ENCODE peak calls at places on chromosomes 13 and 19, in nine cellular contexts. H, D, Q, Y, M, F, P, K and L are unnamed samples.

GRCh38 chr19:28859811-28860210 is 353.1 kb downstream of the UQCRFS1 start:
- DNase-seq in H (no peak), D (no peak), Q (no peak), Y (no peak), M (no peak), F (no peak), P (no peak), K (no peak), L (no peak)

GRCh38 chr13:112761701-112762689 is 72.2 kb downstream of the ATP11A start:
- DNase-seq in H (no peak), D (no peak), Q (no peak), Y (no peak), M (no peak), F (no peak), P (no peak), K (no peak), L (no peak)

GRCh38 chr19:47674548-47674947 is 38.7 kb upstream of the EHD2 start:
- DNase-seq in H (no peak), D (no peak), Q (no peak), Y (no peak), M (no peak), F (no peak), P (no peak), K (no peak), L (no peak)

GRCh38 chr13:98488736-98489135 is 88.2 kb downstream of the STK24 start:
- DNase-seq in H (no peak), D (no peak), Q (no peak), Y (no peak), M (no peak), F (no peak), P (no peak), K (no peak), L (no peak)

GRCh38 chr19:39304185-39304513 is 7.9 kb downstream of the IFNL1 start:
- DNase-seq in H (no peak), D (no peak), Q (no peak), Y (no peak), M (no peak), F (no peak), P (no peak), K (no peak), L (no peak)

GRCh38 chr19:9075064-9075964 is 11.5 kb upstream of the OR1M1 start:
- DNase-seq in H (no peak), D (peak; percentile 29), Q (peak; percentile 54), Y (no peak), M (peak; percentile 100), F (no peak), P (peak; percentile 97), K (no peak), L (peak; percentile 94)

GRCh38 chr19:34487651-34488051 is 6.1 kb downstream of the WTIP start:
- DNase-seq in H (no peak), D (no peak), Q (no peak), Y (no peak), M (no peak), F (no peak), P (no peak), K (no peak), L (no peak)

GRCh38 chr13:49641810-49642291 is 13.5 kb downstream of the ARL11 start:
- DNase-seq in H (no peak), D (no peak), Q (peak; percentile 38), Y (no peak), M (peak; percentile 36), F (no peak), P (no peak), K (no peak), L (no peak)

GRCh38 chr19:54792814-54793213 is 10.6 kb upstream of the KIR2DL4 start:
- DNase-seq in H (peak; percentile 23), D (no peak), Q (no peak), Y (no peak), M (no peak), F (no peak), P (no peak), K (no peak), L (no peak)

GRCh38 chr13:34805347-34805746 is 136.7 kb upstream of the NBEA start:
- DNase-seq in H (no peak), D (no peak), Q (no peak), Y (no peak), M (peak; percentile 39), F (no peak), P (no peak), K (no peak), L (no peak)

GRCh38 chr19:51712461-51713081 is 11.2 kb downstream of the HAS1 start:
- DNase-seq in H (peak; percentile 37), D (peak; percentile 27), Q (no peak), Y (no peak), M (peak; percentile 85), F (no peak), P (no peak), K (no peak), L (no peak)

GRCh38 chr13:27920677-27921420 is 1.0 kb downstream of the PDX1 start:
- DNase-seq in H (no peak), D (no peak), Q (no peak), Y (no peak), M (peak; percentile 26), F (no peak), P (no peak), K (no peak), L (no peak)

GRCh38 chr13:111467111-111467890 is 146.9 kb downstream of the TEX29 start:
- DNase-seq in H (no peak), D (no peak), Q (no peak), Y (no peak), M (no peak), F (no peak), P (no peak), K (no peak), L (no peak)

GRCh38 chr13:61954092-61954491 is 538.4 kb upstream of the PCDH20 start:
- DNase-seq in H (no peak), D (no peak), Q (no peak), Y (no peak), M (peak; percentile 50), F (no peak), P (peak; percentile 19), K (no peak), L (no peak)

GRCh38 chr13:43785681-43786471 is 896 bp downstream of the ENOX1 start:
- DNase-seq in H (peak; percentile 29), D (peak; percentile 35), Q (no peak), Y (no peak), M (peak; percentile 48), F (no peak), P (no peak), K (no peak), L (no peak)

GRCh38 chr13:34863360-34864135 is 78.5 kb upstream of the NBEA start:
- DNase-seq in H (no peak), D (no peak), Q (peak; percentile 83), Y (no peak), M (peak; percentile 88), F (no peak), P (peak; percentile 68), K (no peak), L (no peak)

GRCh38 chr19:5624154-5624663 is 1.3 kb downstream of the SAFB start:
- DNase-seq in H (peak; percentile 30), D (peak; percentile 36), Q (no peak), Y (no peak), M (peak; percentile 45), F (peak; percentile 13), P (no peak), K (peak; percentile 18), L (peak; percentile 3)

GRCh38 chr19:772730-773436 is 22.0 kb downstream of the MISP start:
- DNase-seq in H (no peak), D (no peak), Q (no peak), Y (no peak), M (no peak), F (no peak), P (no peak), K (no peak), L (no peak)

GRCh38 chr19:12825259-12826131 is 8.9 kb downstream of the RTBDN start:
- DNase-seq in H (peak; percentile 28), D (peak; percentile 45), Q (no peak), Y (no peak), M (peak; percentile 24), F (no peak), P (no peak), K (no peak), L (no peak)

GRCh38 chr13:105948143-105948542 is 587.3 kb downstream of the EFNB2 start:
- DNase-seq in H (no peak), D (no peak), Q (no peak), Y (no peak), M (no peak), F (no peak), P (no peak), K (no peak), L (no peak)

GRCh38 chr19:35882074-35882832 is 13.9 kb downstream of the APLP1 start:
- DNase-seq in H (peak; percentile 79), D (peak; percentile 54), Q (peak; percentile 63), Y (no peak), M (peak; percentile 71), F (no peak), P (peak; percentile 67), K (no peak), L (peak; percentile 51)

GRCh38 chr19:13098291-13099072 is 4.2 kb downstream of the LYL1 start:
- DNase-seq in H (peak; percentile 78), D (peak; percentile 32), Q (no peak), Y (no peak), M (peak; percentile 71), F (no peak), P (no peak), K (no peak), L (no peak)

GRCh38 chr13:47117268-47117667 is 220.4 kb upstream of the HTR2A start:
- DNase-seq in H (no peak), D (no peak), Q (peak; percentile 14), Y (no peak), M (peak; percentile 68), F (no peak), P (no peak), K (no peak), L (no peak)

GRCh38 chr13:30743319-30744055 is 8.1 kb downstream of the ALOX5AP start:
- DNase-seq in H (no peak), D (peak; percentile 22), Q (peak; percentile 84), Y (no peak), M (peak; percentile 93), F (no peak), P (peak; percentile 76), K (no peak), L (peak; percentile 81)

GRCh38 chr13:98780972-98781869 is 28.7 kb upstream of the SLC15A1 start:
- DNase-seq in H (no peak), D (no peak), Q (no peak), Y (no peak), M (no peak), F (no peak), P (no peak), K (no peak), L (no peak)

GRCh38 chr19:18340990-18341868 is 831 bp downstream of the PGPEP1 start:
- DNase-seq in H (peak; percentile 77), D (peak; percentile 88), Q (no peak), Y (no peak), M (peak; percentile 51), F (peak; percentile 55), P (no peak), K (peak; percentile 55), L (no peak)

GRCh38 chr19:16591803-16592556 is 19.8 kb upstream of the SLC35E1 start:
- DNase-seq in H (no peak), D (no peak), Q (no peak), Y (no peak), M (peak; percentile 38), F (no peak), P (no peak), K (no peak), L (no peak)

GRCh38 chr13:41061914-41062837 is 867 bp downstream of the WBP4 start:
- DNase-seq in H (no peak), D (no peak), Q (no peak), Y (no peak), M (peak; percentile 44), F (no peak), P (peak; percentile 48), K (no peak), L (no peak)

GRCh38 chr13:81990652-81991051 is 1649.7 kb upstream of the SPRY2 start:
- DNase-seq in H (no peak), D (no peak), Q (no peak), Y (no peak), M (no peak), F (no peak), P (no peak), K (no peak), L (no peak)

GRCh38 chr13:51267581-51267980 is 45.4 kb downstream of the FAM124A start:
- DNase-seq in H (no peak), D (no peak), Q (no peak), Y (no peak), M (no peak), F (no peak), P (no peak), K (no peak), L (no peak)

GRCh38 chr13:98479496-98480003 is 97.4 kb downstream of the STK24 start:
- DNase-seq in H (no peak), D (no peak), Q (no peak), Y (no peak), M (no peak), F (no peak), P (no peak), K (no peak), L (no peak)